ENCODE peak calls at places on chromosomes 2 and 18, in seven cellular contexts. F is AG09309, N is astrocyte of the spinal cord, U is BJ, Q is A549, O is cardiac fibroblast, S is esophagus squamous epithelium. Y is an unnamed sample.

GRCh38 chr2:190507135-190507534 is 27.4 kb downstream of the NEMP2 start:
- DNase-seq in F (no peak), N (no peak), U (no peak), Q (no peak), O (no peak), S (no peak), Y (peak)

GRCh38 chr2:67037655-67038054 is 359.5 kb upstream of the ETAA1 start:
- DNase-seq in F (no peak), N (no peak), U (no peak), Q (no peak), O (no peak), S (no peak), Y (no peak)

GRCh38 chr2:99183025-99183424 is 2.0 kb downstream of the MRPL30 start:
- DNase-seq in F (no peak), N (no peak), U (no peak), Q (no peak), O (no peak), S (no peak), Y (no peak)

GRCh38 chr18:57843403-57843802 is 40.3 kb upstream of the ATP8B1 start:
- DNase-seq in F (no peak), N (no peak), U (no peak), Q (no peak), O (no peak), S (no peak), Y (no peak)

GRCh38 chr2:127080226-127080940 is 26.6 kb downstream of the BIN1 start:
- DNase-seq in F (no peak), N (no peak), U (no peak), Q (no peak), O (no peak), S (no peak), Y (no peak)

GRCh38 chr2:18566145-18566544 is 5.7 kb upstream of the RDH14 start:
- DNase-seq in F (no peak), N (peak), U (no peak), Q (no peak), O (peak), S (no peak), Y (peak)

GRCh38 chr2:156680266-156680665 is 244.1 kb downstream of the GPD2 start:
- DNase-seq in F (no peak), N (no peak), U (no peak), Q (no peak), O (no peak), S (no peak), Y (no peak)

GRCh38 chr18:13067124-13067523 is 76.0 kb downstream of the CEP192 start:
- DNase-seq in F (no peak), N (no peak), U (no peak), Q (no peak), O (no peak), S (no peak), Y (no peak)

GRCh38 chr18:35460719-35461118 is 37.0 kb downstream of the INO80C start:
- DNase-seq in F (no peak), N (peak), U (no peak), Q (no peak), O (peak), S (no peak), Y (peak)

GRCh38 chr2:217551229-217551909 is 451.4 kb downstream of the TNS1 start:
- DNase-seq in F (no peak), N (peak), U (peak), Q (peak), O (peak), S (no peak), Y (peak)

GRCh38 chr2:27960237-27960912 is 69.8 kb downstream of the BABAM2 start:
- DNase-seq in F (peak), N (peak), U (peak), Q (no peak), O (peak), S (no peak), Y (peak)

GRCh38 chr2:150211164-150211631 is 276.3 kb downstream of the RND3 start:
- DNase-seq in F (peak), N (peak), U (no peak), Q (no peak), O (peak), S (no peak), Y (peak)

GRCh38 chr2:81412681-81413080 is 1108.1 kb upstream of the LRRTM1 start:
- DNase-seq in F (no peak), N (no peak), U (no peak), Q (peak), O (no peak), S (no peak), Y (no peak)

GRCh38 chr2:27655155-27655951 is 8.1 kb downstream of the SUPT7L start:
- DNase-seq in F (no peak), N (peak), U (no peak), Q (peak), O (peak), S (no peak), Y (peak)

GRCh38 chr18:48874701-48875162 is 76.0 kb downstream of the SMAD7 start:
- DNase-seq in F (no peak), N (no peak), U (no peak), Q (no peak), O (no peak), S (no peak), Y (no peak)

GRCh38 chr18:48875314-48875941 is 75.3 kb downstream of the SMAD7 start:
- DNase-seq in F (no peak), N (no peak), U (no peak), Q (no peak), O (no peak), S (no peak), Y (no peak)

GRCh38 chr18:48874233-48874632 is 76.5 kb downstream of the SMAD7 start:
- DNase-seq in F (no peak), N (no peak), U (no peak), Q (no peak), O (no peak), S (no peak), Y (no peak)

GRCh38 chr18:48876590-48876989 is 74.2 kb downstream of the SMAD7 start:
- DNase-seq in F (no peak), N (no peak), U (no peak), Q (no peak), O (no peak), S (no peak), Y (no peak)

GRCh38 chr18:48875942-48876511 is 74.7 kb downstream of the SMAD7 start:
- DNase-seq in F (no peak), N (no peak), U (no peak), Q (peak), O (no peak), S (no peak), Y (peak)
- TF ChIP-seq CTCF in F (no peak), N (no peak), U (peak), Q (no peak), O (no peak), S (no peak), Y (peak)

GRCh38 chr18:76121049-76121448 is 374.0 kb downstream of the ZNF516 start:
- DNase-seq in F (no peak), N (no peak), U (no peak), Q (no peak), O (no peak), S (no peak), Y (no peak)

GRCh38 chr18:76115580-76115979 is 379.5 kb downstream of the ZNF516 start:
- DNase-seq in F (no peak), N (no peak), U (no peak), Q (no peak), O (no peak), S (no peak), Y (no peak)
- H3K4me3 ChIP-seq in F (no peak), N (no peak), U (no peak), Q (no peak), O (no peak), S (no peak), Y (no peak)

GRCh38 chr2:235170536-235171510 is 219.0 kb downstream of the SH3BP4 start:
- DNase-seq in F (peak), N (peak), U (peak), Q (peak), O (peak), S (no peak), Y (peak)
- TF ChIP-seq CTCF in F (peak), N (peak), U (peak), Q (peak), O (peak), S (no peak), Y (peak)

GRCh38 chr2:96148410-96149217 is 3.4 kb upstream of the DUSP2 start:
- DNase-seq in F (no peak), N (peak), U (peak), Q (peak), O (peak), S (peak), Y (peak)
- H3K4me3 ChIP-seq in F (no peak), N (no peak), U (no peak), Q (no peak), O (no peak), S (peak), Y (peak)

GRCh38 chr2:176876493-176877103 is 336.0 kb upstream of the HNRNPA3 start:
- DNase-seq in F (no peak), N (no peak), U (no peak), Q (no peak), O (no peak), S (no peak), Y (no peak)

GRCh38 chr2:176872406-176872805 is 340.2 kb upstream of the HNRNPA3 start:
- DNase-seq in F (no peak), N (no peak), U (no peak), Q (no peak), O (no peak), S (no peak), Y (no peak)

GRCh38 chr2:176873403-176873802 is 339.2 kb upstream of the HNRNPA3 start:
- DNase-seq in F (no peak), N (peak), U (no peak), Q (no peak), O (no peak), S (no peak), Y (peak)
- TF ChIP-seq CTCF in F (no peak), N (peak), U (peak), Q (no peak), O (no peak), S (no peak), Y (peak)

GRCh38 chr2:231666171-231667095 is 41.9 kb upstream of the PTMA start:
- DNase-seq in F (peak), N (peak), U (peak), Q (peak), O (peak), S (peak), Y (peak)

GRCh38 chr2:231668981-231669380 is 39.3 kb upstream of the PTMA start:
- DNase-seq in F (no peak), N (no peak), U (no peak), Q (no peak), O (no peak), S (no peak), Y (no peak)

GRCh38 chr2:231667096-231667427 is 41.3 kb upstream of the PTMA start:
- DNase-seq in F (no peak), N (no peak), U (no peak), Q (no peak), O (no peak), S (no peak), Y (no peak)

GRCh38 chr2:231665208-231665921 is 43.0 kb upstream of the PTMA start:
- DNase-seq in F (no peak), N (no peak), U (no peak), Q (no peak), O (no peak), S (no peak), Y (no peak)

DNA sequence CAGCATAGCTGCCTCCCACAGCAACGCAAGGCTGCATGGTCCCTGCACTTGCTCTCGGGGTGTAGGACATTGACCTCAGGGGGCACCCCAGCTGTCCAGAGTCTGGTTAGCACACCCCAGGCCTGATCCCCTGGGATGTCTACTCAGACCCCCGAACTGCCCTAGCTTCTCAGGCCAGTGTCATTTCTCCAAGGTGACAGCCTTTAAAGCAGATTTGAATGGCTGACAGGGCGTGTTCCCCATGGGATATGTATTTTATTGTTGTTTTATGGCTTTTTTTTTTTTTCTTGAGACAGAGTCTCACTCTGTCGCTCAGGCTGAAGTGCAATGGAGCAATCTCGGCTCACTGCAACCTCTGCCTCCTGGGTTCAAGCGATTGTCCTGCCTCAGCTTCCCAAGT is 40.8 kb upstream of the PTMA start:
- DNase-seq in F (no peak), N (no peak), U (no peak), Q (no peak), O (no peak), S (no peak), Y (no peak)
- H3K4me3 ChIP-seq in F (no peak), N (no peak), U (no peak), Q (peak), O (no peak), S (no peak), Y (no peak)

Y was measured in choroid plexus epithelial cell.